ENCODE peak calls at places on chromosomes 16 and 17, in seven cellular contexts. One of them, this sample, is unnamed.

GRCh38 chr17:36921131-36921851 is 16.0 kb upstream of the LHX1 start:
- DNase-seq in H1: peak; percentile 67
- DNase-seq in SK-N-SH: no peak
- DNase-seq in T47D: no peak
- DNase-seq in HCT116: peak; percentile 98
- DNase-seq in K562: no peak
- DNase-seq in GM12878: no peak
- DNase-seq in this sample: peak; percentile 23

GRCh38 chr17:56913000-56913866 is 616 bp downstream of the TRIM25 start:
- DNase-seq in H1: peak; percentile 79
- DNase-seq in SK-N-SH: peak; percentile 73
- DNase-seq in T47D: no peak
- DNase-seq in HCT116: no peak
- DNase-seq in K562: peak; percentile 36
- DNase-seq in GM12878: no peak
- DNase-seq in this sample: no peak

GRCh38 chr16:79599837-79600635 is 501 bp downstream of the MAF start:
- DNase-seq in H1: peak; percentile 77
- DNase-seq in SK-N-SH: peak; percentile 80
- DNase-seq in T47D: peak; percentile 93
- DNase-seq in HCT116: no peak
- DNase-seq in K562: no peak
- DNase-seq in GM12878: no peak
- DNase-seq in this sample: no peak

GRCh38 chr17:42421479-42422332 is 1.4 kb downstream of the CAVIN1 start:
- DNase-seq in H1: no peak
- DNase-seq in SK-N-SH: peak; percentile 61
- DNase-seq in T47D: no peak
- DNase-seq in HCT116: no peak
- DNase-seq in K562: peak; percentile 83
- DNase-seq in GM12878: no peak
- DNase-seq in this sample: no peak

GRCh38 chr17:82016875-82017459 is 5.7 kb downstream of the CENPX start:
- DNase-seq in H1: no peak
- DNase-seq in SK-N-SH: no peak
- DNase-seq in T47D: no peak
- DNase-seq in HCT116: no peak
- DNase-seq in K562: no peak
- DNase-seq in GM12878: no peak
- DNase-seq in this sample: no peak

GRCh38 chr17:42670199-42670924 is 6.4 kb downstream of the PLEKHH3 start:
- DNase-seq in H1: peak; percentile 82
- DNase-seq in SK-N-SH: peak; percentile 58
- DNase-seq in T47D: no peak
- DNase-seq in HCT116: no peak
- DNase-seq in K562: peak; percentile 44
- DNase-seq in GM12878: no peak
- DNase-seq in this sample: no peak

GRCh38 chr16:47110939-47111338 is 32.8 kb downstream of the NETO2 start:
- DNase-seq in H1: no peak
- DNase-seq in SK-N-SH: peak; percentile 10
- DNase-seq in T47D: no peak
- DNase-seq in HCT116: no peak
- DNase-seq in K562: peak; percentile 24
- DNase-seq in GM12878: no peak
- DNase-seq in this sample: peak; percentile 17

GRCh38 chr17:49995055-49995738 is at the start of gene DLX3:
- DNase-seq in H1: peak; percentile 88
- DNase-seq in SK-N-SH: peak; percentile 81
- DNase-seq in T47D: peak; percentile 97
- DNase-seq in HCT116: no peak
- DNase-seq in K562: no peak
- DNase-seq in GM12878: no peak
- DNase-seq in this sample: no peak

GRCh38 chr17:42312285-42313130 is 24.2 kb downstream of the STAT5A start:
- DNase-seq in H1: peak; percentile 90
- DNase-seq in SK-N-SH: peak; percentile 93
- DNase-seq in T47D: no peak
- DNase-seq in HCT116: no peak
- DNase-seq in K562: peak; percentile 89
- DNase-seq in GM12878: no peak
- DNase-seq in this sample: peak; percentile 80

GRCh38 chr17:57130708-57131461 is 45.8 kb downstream of the AKAP1 start:
- DNase-seq in H1: peak; percentile 89
- DNase-seq in SK-N-SH: peak; percentile 98
- DNase-seq in T47D: peak; percentile 98
- DNase-seq in HCT116: peak; percentile 70
- DNase-seq in K562: peak; percentile 90
- DNase-seq in GM12878: peak; percentile 25
- DNase-seq in this sample: peak; percentile 75

GRCh38 chr16:23673971-23674614 is 4.6 kb upstream of the PLK1 start:
- DNase-seq in H1: no peak
- DNase-seq in SK-N-SH: no peak
- DNase-seq in T47D: no peak
- DNase-seq in HCT116: no peak
- DNase-seq in K562: no peak
- DNase-seq in GM12878: no peak
- DNase-seq in this sample: peak; percentile 84

DNA sequence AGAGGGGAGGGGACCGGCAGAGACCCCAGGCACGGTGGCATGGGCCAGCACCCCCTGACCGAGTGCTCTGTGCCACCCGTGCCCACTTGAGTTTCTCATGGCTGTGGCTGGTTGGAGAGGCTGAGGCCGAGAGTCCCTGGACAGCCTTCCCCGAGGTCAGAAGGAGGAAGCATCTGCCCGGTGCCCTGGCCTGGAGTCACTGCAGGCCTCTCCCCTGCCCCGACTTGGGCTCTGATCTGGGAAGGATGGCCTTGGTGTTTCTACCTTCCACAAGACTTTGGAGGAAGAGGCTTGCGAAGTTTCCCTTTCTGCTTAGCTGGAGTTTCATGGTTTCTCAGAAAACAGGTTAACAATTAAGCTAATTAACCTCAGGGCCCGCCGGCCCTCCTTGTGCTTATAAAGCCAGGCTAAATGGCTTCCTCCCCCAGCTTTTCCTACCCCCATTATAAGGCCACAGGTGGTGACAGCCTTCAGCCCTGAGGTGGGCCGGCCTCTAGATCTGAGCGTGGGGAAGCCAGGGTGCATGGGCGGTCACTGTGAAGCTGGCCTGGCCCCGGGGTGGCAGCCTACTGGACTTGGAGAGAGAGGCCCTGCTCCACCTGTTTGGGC is 17.3 kb downstream of the LLGL2 start:
- DNase-seq in H1: no peak
- DNase-seq in SK-N-SH: no peak
- DNase-seq in T47D: no peak
- DNase-seq in HCT116: no peak
- DNase-seq in K562: no peak
- DNase-seq in GM12878: no peak
- DNase-seq in this sample: no peak
- TF ChIP-seq JUND in H1: no peak
- TF ChIP-seq JUND in SK-N-SH: no peak
- TF ChIP-seq JUND in T47D: no peak
- TF ChIP-seq JUND in HCT116: no peak
- TF ChIP-seq JUND in K562: no peak
- TF ChIP-seq JUND in GM12878: no peak
- TF ChIP-seq JUND in this sample: no peak

DNA sequence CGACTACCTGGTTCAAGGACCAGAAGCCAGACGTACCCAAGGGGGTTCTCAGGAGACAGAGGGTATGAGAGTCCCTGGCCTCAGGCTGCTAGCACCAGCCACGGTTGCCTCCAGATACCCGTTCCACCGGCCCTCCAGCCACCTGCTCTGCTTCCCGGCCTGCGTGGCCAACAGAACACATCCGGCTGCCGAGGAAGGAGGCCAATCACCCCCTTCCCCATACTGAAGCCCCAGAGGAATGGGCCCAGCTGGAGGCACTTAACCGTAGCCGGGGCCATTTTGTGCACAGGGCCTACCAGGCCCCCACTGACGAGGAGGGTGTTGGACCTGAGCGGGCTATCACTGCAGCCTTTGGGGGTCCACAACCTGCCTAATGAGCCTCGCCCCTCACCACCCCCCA is 10.4 kb upstream of the KREMEN2 start:
- DNase-seq in H1: no peak
- DNase-seq in SK-N-SH: no peak
- DNase-seq in T47D: no peak
- DNase-seq in HCT116: no peak
- DNase-seq in K562: no peak
- DNase-seq in GM12878: no peak
- DNase-seq in this sample: no peak
- TF ChIP-seq JUND in H1: no peak
- TF ChIP-seq JUND in SK-N-SH: no peak
- TF ChIP-seq JUND in T47D: no peak
- TF ChIP-seq JUND in HCT116: no peak
- TF ChIP-seq JUND in K562: no peak
- TF ChIP-seq JUND in GM12878: no peak
- TF ChIP-seq JUND in this sample: no peak

GRCh38 chr17:8151641-8152111 is 528 bp downstream of the PER1 start:
- DNase-seq in H1: no peak
- DNase-seq in SK-N-SH: no peak
- DNase-seq in T47D: no peak
- DNase-seq in HCT116: no peak
- DNase-seq in K562: no peak
- DNase-seq in GM12878: no peak
- DNase-seq in this sample: no peak
- TF ChIP-seq JUND in H1: no peak
- TF ChIP-seq JUND in SK-N-SH: no peak
- TF ChIP-seq JUND in T47D: no peak
- TF ChIP-seq JUND in HCT116: no peak
- TF ChIP-seq JUND in K562: no peak
- TF ChIP-seq JUND in GM12878: no peak
- TF ChIP-seq JUND in this sample: no peak

DNA sequence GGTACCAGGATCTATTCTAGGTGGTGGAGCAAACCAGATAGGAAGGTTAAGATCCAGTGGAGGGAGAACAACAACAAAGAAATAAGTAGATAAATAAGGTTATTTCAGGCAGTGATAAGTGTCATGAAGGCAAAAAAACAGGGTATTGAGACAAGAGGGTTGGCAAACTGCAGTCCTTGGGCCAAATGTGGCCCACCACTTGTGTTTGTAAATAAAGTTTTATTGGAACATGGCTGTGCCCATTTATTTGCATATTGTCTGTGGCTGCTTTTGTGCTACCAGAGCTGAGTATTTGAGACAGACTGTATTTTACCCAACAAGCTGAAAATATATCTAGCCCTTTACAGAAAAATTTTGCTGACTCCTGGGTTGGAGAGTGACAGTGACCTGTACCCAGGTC is 361.3 kb downstream of the XYLT1 start:
- DNase-seq in H1: no peak
- DNase-seq in SK-N-SH: no peak
- DNase-seq in T47D: no peak
- DNase-seq in HCT116: no peak
- DNase-seq in K562: no peak
- DNase-seq in GM12878: no peak
- DNase-seq in this sample: no peak
- TF ChIP-seq JUND in H1: no peak
- TF ChIP-seq JUND in SK-N-SH: no peak
- TF ChIP-seq JUND in T47D: no peak
- TF ChIP-seq JUND in HCT116: no peak
- TF ChIP-seq JUND in K562: no peak
- TF ChIP-seq JUND in GM12878: no peak
- TF ChIP-seq JUND in this sample: no peak

GRCh38 chr17:31495049-31495885 is 103.8 kb downstream of the RAB11FIP4 start:
- DNase-seq in H1: no peak
- DNase-seq in SK-N-SH: peak; percentile 50
- DNase-seq in T47D: no peak
- DNase-seq in HCT116: no peak
- DNase-seq in K562: no peak
- DNase-seq in GM12878: no peak
- DNase-seq in this sample: no peak
- TF ChIP-seq JUND in H1: no peak
- TF ChIP-seq JUND in SK-N-SH: no peak
- TF ChIP-seq JUND in T47D: no peak
- TF ChIP-seq JUND in HCT116: no peak
- TF ChIP-seq JUND in K562: no peak
- TF ChIP-seq JUND in GM12878: no peak
- TF ChIP-seq JUND in this sample: no peak

DNA sequence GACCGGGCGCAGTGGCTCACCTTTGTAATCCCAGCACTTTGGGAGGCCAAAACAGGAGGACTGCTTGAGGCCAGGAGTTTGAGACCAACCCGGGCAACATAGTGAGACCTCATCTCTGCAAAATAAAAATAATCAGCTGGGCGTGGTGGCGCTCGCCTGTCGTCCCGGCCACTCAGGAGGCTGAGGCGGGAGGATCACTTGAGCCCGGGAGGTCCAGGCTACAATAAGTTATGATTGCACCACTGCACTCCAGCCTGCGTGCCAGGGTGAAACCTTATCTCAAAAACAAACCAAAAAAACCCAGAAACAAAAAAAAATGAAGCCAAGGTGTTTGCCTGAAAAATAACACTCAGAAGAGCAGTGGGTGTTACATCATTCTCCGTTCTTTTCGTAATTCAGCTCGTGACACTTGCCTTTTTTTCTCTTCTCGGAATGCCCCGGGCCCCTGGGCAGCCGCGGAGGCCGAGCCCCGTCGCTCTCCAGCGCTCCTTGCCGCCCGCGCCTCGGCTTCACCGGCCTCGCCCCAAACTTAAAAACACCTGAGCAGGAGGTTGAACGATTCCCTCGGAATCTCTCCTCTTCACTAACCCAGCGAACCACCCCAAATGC is 17.0 kb downstream of the PRCD start:
- DNase-seq in H1: no peak
- DNase-seq in SK-N-SH: no peak
- DNase-seq in T47D: no peak
- DNase-seq in HCT116: no peak
- DNase-seq in K562: no peak
- DNase-seq in GM12878: no peak
- DNase-seq in this sample: peak; percentile 53
- TF ChIP-seq JUND in H1: no peak
- TF ChIP-seq JUND in SK-N-SH: no peak
- TF ChIP-seq JUND in T47D: no peak
- TF ChIP-seq JUND in HCT116: no peak
- TF ChIP-seq JUND in K562: no peak
- TF ChIP-seq JUND in GM12878: no peak
- TF ChIP-seq JUND in this sample: no peak

GRCh38 chr16:710500-711075 is 4.3 kb upstream of the METRN start:
- DNase-seq in H1: no peak
- DNase-seq in SK-N-SH: no peak
- DNase-seq in T47D: no peak
- DNase-seq in HCT116: no peak
- DNase-seq in K562: no peak
- DNase-seq in GM12878: no peak
- DNase-seq in this sample: no peak

GRCh38 chr16:708959-709358 is 3.4 kb upstream of the FBXL16 start:
- DNase-seq in H1: no peak
- DNase-seq in SK-N-SH: no peak
- DNase-seq in T47D: no peak
- DNase-seq in HCT116: no peak
- DNase-seq in K562: no peak
- DNase-seq in GM12878: no peak
- DNase-seq in this sample: no peak

GRCh38 chr16:708019-708418 is 2.4 kb upstream of the FBXL16 start:
- DNase-seq in H1: no peak
- DNase-seq in SK-N-SH: no peak
- DNase-seq in T47D: no peak
- DNase-seq in HCT116: no peak
- DNase-seq in K562: no peak
- DNase-seq in GM12878: no peak
- DNase-seq in this sample: no peak

GRCh38 chr16:711084-711483 is 3.8 kb upstream of the METRN start:
- DNase-seq in H1: no peak
- DNase-seq in SK-N-SH: no peak
- DNase-seq in T47D: no peak
- DNase-seq in HCT116: no peak
- DNase-seq in K562: no peak
- DNase-seq in GM12878: no peak
- DNase-seq in this sample: no peak

GRCh38 chr16:709651-710499 is 4.3 kb upstream of the FBXL16 start:
- DNase-seq in H1: no peak
- DNase-seq in SK-N-SH: peak; percentile 91
- DNase-seq in T47D: no peak
- DNase-seq in HCT116: no peak
- DNase-seq in K562: peak; percentile 76
- DNase-seq in GM12878: no peak
- DNase-seq in this sample: no peak
- TF ChIP-seq JUND in H1: peak; percentile 40
- TF ChIP-seq JUND in SK-N-SH: no peak
- TF ChIP-seq JUND in T47D: no peak
- TF ChIP-seq JUND in HCT116: no peak
- TF ChIP-seq JUND in K562: no peak
- TF ChIP-seq JUND in GM12878: no peak
- TF ChIP-seq JUND in this sample: no peak